ENCODE peak calls at places on chromosomes 7 and 10, in seven cellular contexts. One of them, this sample, is unnamed.

GRCh38 chr10:129760416-129760815 is 203.7 kb downstream of the EBF3 start:
- DNase-seq in fibroblast of the aortic adventitia: no peak
- DNase-seq in NCI-H1105: no peak
- DNase-seq in NCI-H2081: no peak
- DNase-seq in nephron progenitor cell: no peak
- DNase-seq in naive thymus-derived CD8-positive, alpha-beta T cell: no peak
- DNase-seq in activated CD4-positive, alpha-beta T cell treated with anti-CD3 and anti-CD28 coated beads, Interleukin-2, amount 10 ng/mL, durations not matched to agents 24 days and 14 days: no peak
- DNase-seq in this sample: no peak

GRCh38 chr7:23863209-23863798 is 153.3 kb downstream of the STK31 start:
- DNase-seq in fibroblast of the aortic adventitia: peak
- DNase-seq in NCI-H1105: peak
- DNase-seq in NCI-H2081: peak
- DNase-seq in nephron progenitor cell: peak
- DNase-seq in naive thymus-derived CD8-positive, alpha-beta T cell: no peak
- DNase-seq in activated CD4-positive, alpha-beta T cell treated with anti-CD3 and anti-CD28 coated beads, Interleukin-2, amount 10 ng/mL, durations not matched to agents 24 days and 14 days: peak
- DNase-seq in this sample: peak

GRCh38 chr10:115710136-115710535 is 562.9 kb downstream of the GFRA1 start:
- DNase-seq in fibroblast of the aortic adventitia: no peak
- DNase-seq in NCI-H1105: peak
- DNase-seq in NCI-H2081: no peak
- DNase-seq in nephron progenitor cell: no peak
- DNase-seq in naive thymus-derived CD8-positive, alpha-beta T cell: no peak
- DNase-seq in activated CD4-positive, alpha-beta T cell treated with anti-CD3 and anti-CD28 coated beads, Interleukin-2, amount 10 ng/mL, durations not matched to agents 24 days and 14 days: no peak
- DNase-seq in this sample: no peak

GRCh38 chr10:813286-813685 is 118.2 kb downstream of the LARP4B start:
- DNase-seq in fibroblast of the aortic adventitia: no peak
- DNase-seq in NCI-H1105: no peak
- DNase-seq in NCI-H2081: no peak
- DNase-seq in nephron progenitor cell: no peak
- DNase-seq in naive thymus-derived CD8-positive, alpha-beta T cell: no peak
- DNase-seq in activated CD4-positive, alpha-beta T cell treated with anti-CD3 and anti-CD28 coated beads, Interleukin-2, amount 10 ng/mL, durations not matched to agents 24 days and 14 days: peak
- DNase-seq in this sample: no peak

GRCh38 chr7:157037028-157037427 is 26.6 kb upstream of the MNX1 start:
- DNase-seq in fibroblast of the aortic adventitia: no peak
- DNase-seq in NCI-H1105: no peak
- DNase-seq in NCI-H2081: no peak
- DNase-seq in nephron progenitor cell: no peak
- DNase-seq in naive thymus-derived CD8-positive, alpha-beta T cell: no peak
- DNase-seq in activated CD4-positive, alpha-beta T cell treated with anti-CD3 and anti-CD28 coated beads, Interleukin-2, amount 10 ng/mL, durations not matched to agents 24 days and 14 days: no peak
- DNase-seq in this sample: no peak

GRCh38 chr10:5117021-5117420 is 22.8 kb downstream of the AKR1C3 start:
- DNase-seq in fibroblast of the aortic adventitia: no peak
- DNase-seq in NCI-H1105: no peak
- DNase-seq in NCI-H2081: no peak
- DNase-seq in nephron progenitor cell: no peak
- DNase-seq in naive thymus-derived CD8-positive, alpha-beta T cell: no peak
- DNase-seq in activated CD4-positive, alpha-beta T cell treated with anti-CD3 and anti-CD28 coated beads, Interleukin-2, amount 10 ng/mL, durations not matched to agents 24 days and 14 days: no peak
- DNase-seq in this sample: no peak

GRCh38 chr7:19522486-19522885 is 186.4 kb downstream of the POLR1F start:
- DNase-seq in fibroblast of the aortic adventitia: peak
- DNase-seq in NCI-H1105: no peak
- DNase-seq in NCI-H2081: no peak
- DNase-seq in nephron progenitor cell: no peak
- DNase-seq in naive thymus-derived CD8-positive, alpha-beta T cell: no peak
- DNase-seq in activated CD4-positive, alpha-beta T cell treated with anti-CD3 and anti-CD28 coated beads, Interleukin-2, amount 10 ng/mL, durations not matched to agents 24 days and 14 days: no peak
- DNase-seq in this sample: no peak

GRCh38 chr10:94010886-94011285 is 17.2 kb downstream of the PLCE1 start:
- DNase-seq in fibroblast of the aortic adventitia: no peak
- DNase-seq in NCI-H1105: no peak
- DNase-seq in NCI-H2081: no peak
- DNase-seq in nephron progenitor cell: no peak
- DNase-seq in naive thymus-derived CD8-positive, alpha-beta T cell: no peak
- DNase-seq in activated CD4-positive, alpha-beta T cell treated with anti-CD3 and anti-CD28 coated beads, Interleukin-2, amount 10 ng/mL, durations not matched to agents 24 days and 14 days: no peak
- DNase-seq in this sample: no peak

GRCh38 chr7:131745645-131746248 is 189.3 kb upstream of the PODXL start:
- DNase-seq in fibroblast of the aortic adventitia: peak
- DNase-seq in NCI-H1105: no peak
- DNase-seq in NCI-H2081: no peak
- DNase-seq in nephron progenitor cell: peak
- DNase-seq in naive thymus-derived CD8-positive, alpha-beta T cell: no peak
- DNase-seq in activated CD4-positive, alpha-beta T cell treated with anti-CD3 and anti-CD28 coated beads, Interleukin-2, amount 10 ng/mL, durations not matched to agents 24 days and 14 days: peak
- DNase-seq in this sample: no peak

GRCh38 chr7:21944616-21945373 is 904 bp downstream of the CDCA7L start:
- DNase-seq in fibroblast of the aortic adventitia: no peak
- DNase-seq in NCI-H1105: peak
- DNase-seq in NCI-H2081: peak
- DNase-seq in nephron progenitor cell: peak
- DNase-seq in naive thymus-derived CD8-positive, alpha-beta T cell: peak
- DNase-seq in activated CD4-positive, alpha-beta T cell treated with anti-CD3 and anti-CD28 coated beads, Interleukin-2, amount 10 ng/mL, durations not matched to agents 24 days and 14 days: peak
- DNase-seq in this sample: peak

GRCh38 chr7:149696313-149696712 is 77.1 kb downstream of the ZNF467 start:
- DNase-seq in fibroblast of the aortic adventitia: no peak
- DNase-seq in NCI-H1105: no peak
- DNase-seq in NCI-H2081: no peak
- DNase-seq in nephron progenitor cell: no peak
- DNase-seq in naive thymus-derived CD8-positive, alpha-beta T cell: no peak
- DNase-seq in activated CD4-positive, alpha-beta T cell treated with anti-CD3 and anti-CD28 coated beads, Interleukin-2, amount 10 ng/mL, durations not matched to agents 24 days and 14 days: no peak
- DNase-seq in this sample: no peak

GRCh38 chr10:759898-760477 is 70.5 kb upstream of the DIP2C start:
- DNase-seq in fibroblast of the aortic adventitia: no peak
- DNase-seq in NCI-H1105: no peak
- DNase-seq in NCI-H2081: no peak
- DNase-seq in nephron progenitor cell: no peak
- DNase-seq in naive thymus-derived CD8-positive, alpha-beta T cell: no peak
- DNase-seq in activated CD4-positive, alpha-beta T cell treated with anti-CD3 and anti-CD28 coated beads, Interleukin-2, amount 10 ng/mL, durations not matched to agents 24 days and 14 days: no peak
- DNase-seq in this sample: no peak

GRCh38 chr7:43294080-43294630 is 181.7 kb downstream of the HECW1 start:
- DNase-seq in fibroblast of the aortic adventitia: peak
- DNase-seq in NCI-H1105: no peak
- DNase-seq in NCI-H2081: no peak
- DNase-seq in nephron progenitor cell: no peak
- DNase-seq in naive thymus-derived CD8-positive, alpha-beta T cell: no peak
- DNase-seq in activated CD4-positive, alpha-beta T cell treated with anti-CD3 and anti-CD28 coated beads, Interleukin-2, amount 10 ng/mL, durations not matched to agents 24 days and 14 days: no peak
- DNase-seq in this sample: no peak

GRCh38 chr10:43212043-43212721 is 54.7 kb downstream of the RASGEF1A start:
- DNase-seq in fibroblast of the aortic adventitia: no peak
- DNase-seq in NCI-H1105: no peak
- DNase-seq in NCI-H2081: no peak
- DNase-seq in nephron progenitor cell: no peak
- DNase-seq in naive thymus-derived CD8-positive, alpha-beta T cell: peak
- DNase-seq in activated CD4-positive, alpha-beta T cell treated with anti-CD3 and anti-CD28 coated beads, Interleukin-2, amount 10 ng/mL, durations not matched to agents 24 days and 14 days: no peak
- DNase-seq in this sample: peak

GRCh38 chr10:17665742-17666141 is 21.8 kb downstream of the STAM start:
- DNase-seq in fibroblast of the aortic adventitia: peak
- DNase-seq in NCI-H1105: no peak
- DNase-seq in NCI-H2081: no peak
- DNase-seq in nephron progenitor cell: no peak
- DNase-seq in naive thymus-derived CD8-positive, alpha-beta T cell: no peak
- DNase-seq in activated CD4-positive, alpha-beta T cell treated with anti-CD3 and anti-CD28 coated beads, Interleukin-2, amount 10 ng/mL, durations not matched to agents 24 days and 14 days: no peak
- DNase-seq in this sample: no peak

GRCh38 chr10:83062871-83063270 is 1076.4 kb upstream of the GHITM start:
- DNase-seq in fibroblast of the aortic adventitia: no peak
- DNase-seq in NCI-H1105: no peak
- DNase-seq in NCI-H2081: no peak
- DNase-seq in nephron progenitor cell: no peak
- DNase-seq in naive thymus-derived CD8-positive, alpha-beta T cell: no peak
- DNase-seq in activated CD4-positive, alpha-beta T cell treated with anti-CD3 and anti-CD28 coated beads, Interleukin-2, amount 10 ng/mL, durations not matched to agents 24 days and 14 days: no peak
- DNase-seq in this sample: no peak

GRCh38 chr7:54940748-54941147 is 78.1 kb upstream of the EGFR start:
- DNase-seq in fibroblast of the aortic adventitia: no peak
- DNase-seq in NCI-H1105: no peak
- DNase-seq in NCI-H2081: no peak
- DNase-seq in nephron progenitor cell: no peak
- DNase-seq in naive thymus-derived CD8-positive, alpha-beta T cell: no peak
- DNase-seq in activated CD4-positive, alpha-beta T cell treated with anti-CD3 and anti-CD28 coated beads, Interleukin-2, amount 10 ng/mL, durations not matched to agents 24 days and 14 days: no peak
- DNase-seq in this sample: no peak

GRCh38 chr10:132599712-132600111 is 62.1 kb downstream of the INPP5A start:
- DNase-seq in fibroblast of the aortic adventitia: no peak
- DNase-seq in NCI-H1105: no peak
- DNase-seq in NCI-H2081: no peak
- DNase-seq in nephron progenitor cell: no peak
- DNase-seq in naive thymus-derived CD8-positive, alpha-beta T cell: no peak
- DNase-seq in activated CD4-positive, alpha-beta T cell treated with anti-CD3 and anti-CD28 coated beads, Interleukin-2, amount 10 ng/mL, durations not matched to agents 24 days and 14 days: no peak
- DNase-seq in this sample: no peak

GRCh38 chr10:99224766-99225165 is 10.9 kb downstream of the HPSE2 start:
- DNase-seq in fibroblast of the aortic adventitia: no peak
- DNase-seq in NCI-H1105: no peak
- DNase-seq in NCI-H2081: no peak
- DNase-seq in nephron progenitor cell: no peak
- DNase-seq in naive thymus-derived CD8-positive, alpha-beta T cell: no peak
- DNase-seq in activated CD4-positive, alpha-beta T cell treated with anti-CD3 and anti-CD28 coated beads, Interleukin-2, amount 10 ng/mL, durations not matched to agents 24 days and 14 days: no peak
- DNase-seq in this sample: no peak

GRCh38 chr10:25805986-25806385 is 128.0 kb upstream of the MYO3A start:
- DNase-seq in fibroblast of the aortic adventitia: no peak
- DNase-seq in NCI-H1105: no peak
- DNase-seq in NCI-H2081: no peak
- DNase-seq in nephron progenitor cell: no peak
- DNase-seq in naive thymus-derived CD8-positive, alpha-beta T cell: no peak
- DNase-seq in activated CD4-positive, alpha-beta T cell treated with anti-CD3 and anti-CD28 coated beads, Interleukin-2, amount 10 ng/mL, durations not matched to agents 24 days and 14 days: peak
- DNase-seq in this sample: no peak

GRCh38 chr7:80247144-80247543 is 112.5 kb downstream of the GNAI1 start:
- DNase-seq in fibroblast of the aortic adventitia: peak
- DNase-seq in NCI-H1105: no peak
- DNase-seq in NCI-H2081: no peak
- DNase-seq in nephron progenitor cell: no peak
- DNase-seq in naive thymus-derived CD8-positive, alpha-beta T cell: no peak
- DNase-seq in activated CD4-positive, alpha-beta T cell treated with anti-CD3 and anti-CD28 coated beads, Interleukin-2, amount 10 ng/mL, durations not matched to agents 24 days and 14 days: no peak
- DNase-seq in this sample: no peak

GRCh38 chr10:4514445-4515108 is 311.4 kb upstream of the AKR1E2 start:
- DNase-seq in fibroblast of the aortic adventitia: no peak
- DNase-seq in NCI-H1105: no peak
- DNase-seq in NCI-H2081: no peak
- DNase-seq in nephron progenitor cell: no peak
- DNase-seq in naive thymus-derived CD8-positive, alpha-beta T cell: no peak
- DNase-seq in activated CD4-positive, alpha-beta T cell treated with anti-CD3 and anti-CD28 coated beads, Interleukin-2, amount 10 ng/mL, durations not matched to agents 24 days and 14 days: no peak
- DNase-seq in this sample: no peak

GRCh38 chr7:99311702-99312101 is 14.0 kb upstream of the ARPC1A start:
- DNase-seq in fibroblast of the aortic adventitia: no peak
- DNase-seq in NCI-H1105: no peak
- DNase-seq in NCI-H2081: no peak
- DNase-seq in nephron progenitor cell: no peak
- DNase-seq in naive thymus-derived CD8-positive, alpha-beta T cell: no peak
- DNase-seq in activated CD4-positive, alpha-beta T cell treated with anti-CD3 and anti-CD28 coated beads, Interleukin-2, amount 10 ng/mL, durations not matched to agents 24 days and 14 days: no peak
- DNase-seq in this sample: no peak

GRCh38 chr7:11754123-11754522 is 77.9 kb downstream of the THSD7A start:
- DNase-seq in fibroblast of the aortic adventitia: no peak
- DNase-seq in NCI-H1105: no peak
- DNase-seq in NCI-H2081: no peak
- DNase-seq in nephron progenitor cell: no peak
- DNase-seq in naive thymus-derived CD8-positive, alpha-beta T cell: no peak
- DNase-seq in activated CD4-positive, alpha-beta T cell treated with anti-CD3 and anti-CD28 coated beads, Interleukin-2, amount 10 ng/mL, durations not matched to agents 24 days and 14 days: no peak
- DNase-seq in this sample: no peak

GRCh38 chr10:18473424-18474110 is 177.8 kb downstream of the NSUN6 start:
- DNase-seq in fibroblast of the aortic adventitia: peak
- DNase-seq in NCI-H1105: no peak
- DNase-seq in NCI-H2081: peak
- DNase-seq in nephron progenitor cell: no peak
- DNase-seq in naive thymus-derived CD8-positive, alpha-beta T cell: no peak
- DNase-seq in activated CD4-positive, alpha-beta T cell treated with anti-CD3 and anti-CD28 coated beads, Interleukin-2, amount 10 ng/mL, durations not matched to agents 24 days and 14 days: no peak
- DNase-seq in this sample: no peak

GRCh38 chr10:27192284-27192683 is 37.1 kb downstream of the MASTL start:
- DNase-seq in fibroblast of the aortic adventitia: peak
- DNase-seq in NCI-H1105: no peak
- DNase-seq in NCI-H2081: no peak
- DNase-seq in nephron progenitor cell: no peak
- DNase-seq in naive thymus-derived CD8-positive, alpha-beta T cell: no peak
- DNase-seq in activated CD4-positive, alpha-beta T cell treated with anti-CD3 and anti-CD28 coated beads, Interleukin-2, amount 10 ng/mL, durations not matched to agents 24 days and 14 days: no peak
- DNase-seq in this sample: no peak

GRCh38 chr10:102119417-102120141 is 589 bp downstream of the LDB1 start:
- DNase-seq in fibroblast of the aortic adventitia: peak
- DNase-seq in NCI-H1105: no peak
- DNase-seq in NCI-H2081: peak
- DNase-seq in nephron progenitor cell: peak
- DNase-seq in naive thymus-derived CD8-positive, alpha-beta T cell: peak
- DNase-seq in activated CD4-positive, alpha-beta T cell treated with anti-CD3 and anti-CD28 coated beads, Interleukin-2, amount 10 ng/mL, durations not matched to agents 24 days and 14 days: peak
- DNase-seq in this sample: peak

GRCh38 chr7:2849941-2850766 is 6.0 kb upstream of the GNA12 start:
- DNase-seq in fibroblast of the aortic adventitia: no peak
- DNase-seq in NCI-H1105: no peak
- DNase-seq in NCI-H2081: no peak
- DNase-seq in nephron progenitor cell: no peak
- DNase-seq in naive thymus-derived CD8-positive, alpha-beta T cell: no peak
- DNase-seq in activated CD4-positive, alpha-beta T cell treated with anti-CD3 and anti-CD28 coated beads, Interleukin-2, amount 10 ng/mL, durations not matched to agents 24 days and 14 days: no peak
- DNase-seq in this sample: no peak

GRCh38 chr7:139828880-139829653 is at the start of gene TBXAS1:
- DNase-seq in fibroblast of the aortic adventitia: no peak
- DNase-seq in NCI-H1105: no peak
- DNase-seq in NCI-H2081: no peak
- DNase-seq in nephron progenitor cell: no peak
- DNase-seq in naive thymus-derived CD8-positive, alpha-beta T cell: no peak
- DNase-seq in activated CD4-positive, alpha-beta T cell treated with anti-CD3 and anti-CD28 coated beads, Interleukin-2, amount 10 ng/mL, durations not matched to agents 24 days and 14 days: no peak
- DNase-seq in this sample: no peak

GRCh38 chr7:84637568-84638338 is 443.2 kb upstream of the SEMA3A start:
- DNase-seq in fibroblast of the aortic adventitia: peak
- DNase-seq in NCI-H1105: no peak
- DNase-seq in NCI-H2081: no peak
- DNase-seq in nephron progenitor cell: no peak
- DNase-seq in naive thymus-derived CD8-positive, alpha-beta T cell: no peak
- DNase-seq in activated CD4-positive, alpha-beta T cell treated with anti-CD3 and anti-CD28 coated beads, Interleukin-2, amount 10 ng/mL, durations not matched to agents 24 days and 14 days: no peak
- DNase-seq in this sample: no peak

GRCh38 chr7:20219062-20219445 is 1.9 kb upstream of the MACC1 start:
- DNase-seq in fibroblast of the aortic adventitia: no peak
- DNase-seq in NCI-H1105: no peak
- DNase-seq in NCI-H2081: peak
- DNase-seq in nephron progenitor cell: no peak
- DNase-seq in naive thymus-derived CD8-positive, alpha-beta T cell: no peak
- DNase-seq in activated CD4-positive, alpha-beta T cell treated with anti-CD3 and anti-CD28 coated beads, Interleukin-2, amount 10 ng/mL, durations not matched to agents 24 days and 14 days: no peak
- DNase-seq in this sample: no peak

GRCh38 chr10:88473989-88474883 is 108.9 kb downstream of the RNLS start:
- DNase-seq in fibroblast of the aortic adventitia: no peak
- DNase-seq in NCI-H1105: peak
- DNase-seq in NCI-H2081: peak
- DNase-seq in nephron progenitor cell: no peak
- DNase-seq in naive thymus-derived CD8-positive, alpha-beta T cell: no peak
- DNase-seq in activated CD4-positive, alpha-beta T cell treated with anti-CD3 and anti-CD28 coated beads, Interleukin-2, amount 10 ng/mL, durations not matched to agents 24 days and 14 days: no peak
- DNase-seq in this sample: no peak

This sample was measured in DMS 273 treated with DMSO at 0.1 percent for 48 hours.